ENCODE peak calls at places on chromosome X, in four cellular contexts. S is hippocampal formation, E is head of caudate nucleus, D is H1. R is an unnamed sample.

GRCh38 chrX:139213241-139213709 is 317.3 kb upstream of the F9 start:
- DNase-seq in S (no peak), E (no peak), D (no peak), R (no peak)

GRCh38 chrX:25020391-25021131 is 4.8 kb upstream of the ARX start:
- DNase-seq in S (no peak), E (no peak), D (no peak), R (no peak)

GRCh38 chrX:151726751-151727150 is 7.8 kb upstream of the CNGA2 start:
- DNase-seq in S (no peak), E (no peak), D (no peak), R (no peak)

GRCh38 chrX:119690921-119691716 is 1.8 kb downstream of the SEPTIN6 start:
- DNase-seq in S (no peak), E (no peak), D (no peak), R (peak; percentile 77)

GRCh38 chrX:113594504-113594903 is 753.9 kb upstream of the AMOT start:
- DNase-seq in S (no peak), E (no peak), D (no peak), R (no peak)

GRCh38 chrX:125319646-125320521 is at the start of gene TEX13C:
- DNase-seq in S (no peak), E (no peak), D (no peak), R (no peak)

GRCh38 chrX:8037593-8038348 is 110.6 kb upstream of the PNPLA4 start:
- DNase-seq in S (no peak), E (no peak), D (no peak), R (no peak)

GRCh38 chrX:114134465-114134864 is 449.4 kb upstream of the HTR2C start:
- DNase-seq in S (no peak), E (no peak), D (no peak), R (no peak)

GRCh38 chrX:36908801-36909403 is 99.3 kb upstream of the FAM47C start:
- DNase-seq in S (peak; percentile 33), E (no peak), D (no peak), R (no peak)

GRCh38 chrX:148856505-148856904 is 356.1 kb downstream of the AFF2 start:
- DNase-seq in S (no peak), E (no peak), D (no peak), R (no peak)

GRCh38 chrX:102808336-102808735 is 87.8 kb downstream of the GPRASP3 start:
- DNase-seq in S (no peak), E (no peak), D (no peak), R (no peak)

GRCh38 chrX:1248381-1249061 is 20.1 kb upstream of the CSF2RA start:
- DNase-seq in S (no peak), E (no peak), D (no peak), R (no peak)

GRCh38 chrX:154374361-154375155 is at the start of gene FLNA:
- DNase-seq in S (no peak), E (no peak), D (no peak), R (peak; percentile 44)

GRCh38 chrX:138708268-138708667 is 3.2 kb downstream of the FGF13 start:
- DNase-seq in S (no peak), E (no peak), D (no peak), R (no peak)

GRCh38 chrX:2499507-2499906 is 1.3 kb downstream of the DHRSX start:
- DNase-seq in S (no peak), E (no peak), D (no peak), R (no peak)

GRCh38 chrX:13898084-13898483 is 81.2 kb upstream of the GPM6B start:
- DNase-seq in S (no peak), E (peak; percentile 60), D (no peak), R (no peak)

GRCh38 chrX:70433848-70434351 is 10.7 kb upstream of the DLG3 start:
- DNase-seq in S (peak; percentile 44), E (peak; percentile 73), D (peak; percentile 36), R (peak; percentile 81)

GRCh38 chrX:41184312-41184711 is 99.1 kb downstream of the USP9X start:
- DNase-seq in S (no peak), E (no peak), D (no peak), R (no peak)

GRCh38 chrX:16671005-16671404 is 21.0 kb downstream of the S100G start:
- DNase-seq in S (peak; percentile 42), E (peak; percentile 29), D (no peak), R (peak; percentile 36)

GRCh38 chrX:49171752-49172279 is at the start of gene PLP2:
- DNase-seq in S (no peak), E (no peak), D (no peak), R (peak; percentile 61)

R was measured in adrenal gland.